ENCODE peak calls at places on chromosomes 1 and 21, in seven cellular contexts. One of them, this sample, is unnamed. For H3K4me1, the result is how much of the 10 kb centered on the place peaks cover.

GRCh38 chr1:1132928-1133750 is 17.2 kb upstream of the C1orf159 start:
- DNase-seq in OCI-LY7: no peak
- DNase-seq in left lung: peak
- DNase-seq in transverse colon: peak
- DNase-seq in breast epithelium: no peak
- DNase-seq in H1: no peak
- DNase-seq in GM23338: no peak
- DNase-seq in this sample: no peak

GRCh38 chr1:87683557-87683956 is 354.9 kb downstream of the LMO4 start:
- DNase-seq in left lung: no peak
- DNase-seq in transverse colon: no peak
- DNase-seq in GM23338: no peak
- DNase-seq in H1: no peak
- DNase-seq in breast epithelium: no peak
- DNase-seq in OCI-LY7: no peak
- DNase-seq in this sample: no peak

GRCh38 chr1:203287109-203287893 is 18.0 kb upstream of the BTG2 start:
- DNase-seq in breast epithelium: no peak
- DNase-seq in OCI-LY7: peak
- DNase-seq in transverse colon: peak
- DNase-seq in GM23338: no peak
- DNase-seq in H1: no peak
- DNase-seq in left lung: peak
- DNase-seq in this sample: peak

GRCh38 chr1:76949503-76949902 is 82.2 kb downstream of the ST6GALNAC5 start:
- DNase-seq in breast epithelium: no peak
- DNase-seq in transverse colon: no peak
- DNase-seq in left lung: no peak
- DNase-seq in OCI-LY7: no peak
- DNase-seq in H1: no peak
- DNase-seq in GM23338: no peak
- DNase-seq in this sample: no peak

GRCh38 chr1:179036844-179037465 is 11.3 kb downstream of the FAM20B start:
- DNase-seq in breast epithelium: no peak
- DNase-seq in OCI-LY7: no peak
- DNase-seq in left lung: no peak
- DNase-seq in H1: no peak
- DNase-seq in transverse colon: no peak
- DNase-seq in GM23338: no peak
- DNase-seq in this sample: no peak

GRCh38 chr21:45455321-45456013 is 50.5 kb downstream of the COL18A1 start:
- DNase-seq in left lung: peak
- DNase-seq in breast epithelium: peak
- DNase-seq in H1: no peak
- DNase-seq in transverse colon: no peak
- DNase-seq in OCI-LY7: no peak
- DNase-seq in GM23338: no peak
- DNase-seq in this sample: no peak

GRCh38 chr1:47936916-47937551 is 60.2 kb downstream of the TRABD2B start:
- DNase-seq in H1: no peak
- DNase-seq in transverse colon: no peak
- DNase-seq in breast epithelium: no peak
- DNase-seq in left lung: no peak
- DNase-seq in OCI-LY7: no peak
- DNase-seq in GM23338: no peak
- DNase-seq in this sample: no peak

GRCh38 chr1:170791941-170792340 is 128.0 kb downstream of the PRRX1 start:
- DNase-seq in left lung: no peak
- DNase-seq in OCI-LY7: no peak
- DNase-seq in H1: no peak
- DNase-seq in transverse colon: no peak
- DNase-seq in breast epithelium: no peak
- DNase-seq in GM23338: no peak
- DNase-seq in this sample: no peak

GRCh38 chr21:34630536-34631143 is 15.7 kb upstream of the RCAN1 start:
- DNase-seq in left lung: no peak
- DNase-seq in GM23338: peak
- DNase-seq in breast epithelium: no peak
- DNase-seq in transverse colon: no peak
- DNase-seq in H1: no peak
- DNase-seq in OCI-LY7: peak
- DNase-seq in this sample: no peak

GRCh38 chr1:201916649-201917249 is 28.1 kb downstream of the SHISA4 start:
- DNase-seq in left lung: no peak
- DNase-seq in transverse colon: peak
- DNase-seq in breast epithelium: peak
- DNase-seq in OCI-LY7: no peak
- DNase-seq in GM23338: no peak
- DNase-seq in H1: no peak
- DNase-seq in this sample: no peak

GRCh38 chr1:63327417-63328139 is 5.2 kb downstream of the FOXD3 start:
- DNase-seq in OCI-LY7: peak
- DNase-seq in H1: peak
- DNase-seq in transverse colon: peak
- DNase-seq in left lung: peak
- DNase-seq in GM23338: peak
- DNase-seq in breast epithelium: no peak
- DNase-seq in this sample: no peak

GRCh38 chr1:92410706-92411105 is 76.0 kb downstream of the GFI1 start:
- DNase-seq in left lung: no peak
- DNase-seq in OCI-LY7: no peak
- DNase-seq in transverse colon: peak
- DNase-seq in H1: no peak
- DNase-seq in GM23338: no peak
- DNase-seq in breast epithelium: no peak
- DNase-seq in this sample: peak

GRCh38 chr1:229272164-229273158 is 1.6 kb downstream of the RAB4A start:
- DNase-seq in left lung: no peak
- DNase-seq in transverse colon: no peak
- DNase-seq in GM23338: no peak
- DNase-seq in breast epithelium: no peak
- DNase-seq in OCI-LY7: no peak
- DNase-seq in H1: no peak
- DNase-seq in this sample: no peak

GRCh38 chr1:243982451-243983018 is 68.5 kb upstream of the ZBTB18 start:
- DNase-seq in GM23338: peak
- DNase-seq in H1: peak
- DNase-seq in OCI-LY7: no peak
- DNase-seq in transverse colon: no peak
- DNase-seq in left lung: no peak
- DNase-seq in breast epithelium: no peak
- DNase-seq in this sample: no peak

GRCh38 chr21:32795376-32795775 is 23.8 kb upstream of the PAXBP1 start:
- DNase-seq in GM23338: no peak
- DNase-seq in OCI-LY7: no peak
- DNase-seq in transverse colon: no peak
- DNase-seq in breast epithelium: no peak
- DNase-seq in H1: no peak
- DNase-seq in left lung: no peak
- DNase-seq in this sample: no peak

GRCh38 chr21:40186036-40186435 is 318.8 kb downstream of the PCP4 start:
- DNase-seq in left lung: no peak
- DNase-seq in transverse colon: no peak
- DNase-seq in OCI-LY7: no peak
- DNase-seq in GM23338: no peak
- DNase-seq in H1: no peak
- DNase-seq in breast epithelium: no peak
- DNase-seq in this sample: no peak

GRCh38 chr1:150809651-150810050 is 1.6 kb upstream of the CTSK start:
- DNase-seq in left lung: no peak
- DNase-seq in OCI-LY7: no peak
- DNase-seq in GM23338: no peak
- DNase-seq in H1: no peak
- DNase-seq in transverse colon: no peak
- DNase-seq in breast epithelium: no peak
- DNase-seq in this sample: no peak

GRCh38 chr1:53899206-53899628 is 5.2 kb downstream of the DIO1 start:
- DNase-seq in transverse colon: peak
- DNase-seq in OCI-LY7: no peak
- DNase-seq in H1: no peak
- DNase-seq in breast epithelium: no peak
- DNase-seq in left lung: no peak
- DNase-seq in GM23338: no peak
- DNase-seq in this sample: no peak

GRCh38 chr1:178536844-178537371 is 24.0 kb downstream of the TEX35 start:
- DNase-seq in OCI-LY7: no peak
- DNase-seq in breast epithelium: no peak
- DNase-seq in H1: no peak
- DNase-seq in left lung: no peak
- DNase-seq in GM23338: no peak
- DNase-seq in transverse colon: peak
- DNase-seq in this sample: no peak

GRCh38 chr1:182622795-182623528 is 18.8 kb upstream of the RGS16 start:
- DNase-seq in OCI-LY7: peak
- DNase-seq in H1: no peak
- DNase-seq in breast epithelium: no peak
- DNase-seq in GM23338: no peak
- DNase-seq in left lung: no peak
- DNase-seq in transverse colon: no peak
- DNase-seq in this sample: no peak

GRCh38 chr21:33109574-33110339 is 39.8 kb downstream of the OLIG1 start:
- DNase-seq in transverse colon: no peak
- DNase-seq in left lung: peak
- DNase-seq in GM23338: peak
- DNase-seq in OCI-LY7: no peak
- DNase-seq in breast epithelium: no peak
- DNase-seq in H1: peak
- DNase-seq in this sample: no peak

GRCh38 chr1:15100369-15101111 is 53.0 kb upstream of the TMEM51 start:
- DNase-seq in H1: peak
- DNase-seq in breast epithelium: no peak
- DNase-seq in OCI-LY7: peak
- DNase-seq in GM23338: peak
- DNase-seq in left lung: no peak
- DNase-seq in transverse colon: peak
- DNase-seq in this sample: no peak

DNA sequence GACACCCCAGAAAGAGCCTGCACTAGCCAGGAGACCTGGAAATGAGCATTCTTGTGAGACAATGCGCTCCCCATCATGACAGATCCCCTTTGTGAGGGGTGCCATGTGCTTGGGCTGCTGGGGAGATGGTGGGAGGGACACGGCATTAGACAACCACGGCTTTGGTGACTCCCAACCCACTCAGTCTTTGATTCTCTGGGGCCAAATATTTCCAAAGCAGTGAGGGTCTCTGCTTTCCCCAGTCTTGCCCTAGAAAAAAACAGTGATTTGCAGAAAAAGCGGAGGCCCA is 10.2 kb downstream of the SLC45A3 start:
- DNase-seq in transverse colon: no peak
- DNase-seq in H1: no peak
- DNase-seq in breast epithelium: no peak
- DNase-seq in left lung: no peak
- DNase-seq in OCI-LY7: no peak
- DNase-seq in GM23338: no peak
- DNase-seq in this sample: no peak
- H3K4me1 ChIP-seq in transverse colon: half or more
- H3K4me1 ChIP-seq in H1: under half
- H3K4me1 ChIP-seq in breast epithelium: under half
- H3K4me1 ChIP-seq in left lung: under half
- H3K4me1 ChIP-seq in OCI-LY7: half or more
- H3K4me1 ChIP-seq in GM23338: half or more
- H3K4me1 ChIP-seq in this sample: under half

DNA sequence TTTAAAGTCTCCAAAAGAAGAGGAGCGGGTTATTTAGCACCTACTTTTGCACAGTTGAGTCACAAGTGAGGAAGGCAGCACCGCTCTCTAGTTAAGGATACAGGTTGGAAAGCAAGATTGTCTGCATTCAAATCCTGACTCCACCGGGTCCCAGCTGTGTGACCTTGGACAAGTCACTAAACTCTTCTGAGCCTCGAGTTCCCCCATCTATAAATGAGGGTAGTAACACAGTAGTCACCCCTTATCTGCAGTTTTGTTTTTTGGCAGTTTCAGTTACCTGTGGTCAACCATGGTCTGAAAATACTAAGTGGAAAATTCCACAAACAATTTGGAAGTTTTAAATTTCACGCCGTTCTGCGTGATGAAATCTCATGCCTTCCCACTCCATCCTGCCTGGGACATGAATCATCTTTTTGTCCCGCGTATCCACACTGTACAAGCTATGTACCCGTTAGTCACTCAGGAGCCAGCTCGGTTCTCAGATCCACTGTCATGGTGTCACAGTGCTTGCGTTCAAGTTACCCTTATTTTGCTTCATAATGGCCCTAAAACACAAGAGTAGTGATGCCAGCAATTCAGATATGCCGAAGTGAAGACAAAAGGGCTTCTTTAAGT is 49.4 kb downstream of the CAPZB start:
- DNase-seq in breast epithelium: no peak
- DNase-seq in GM23338: no peak
- DNase-seq in left lung: no peak
- DNase-seq in transverse colon: no peak
- DNase-seq in OCI-LY7: no peak
- DNase-seq in H1: no peak
- DNase-seq in this sample: no peak
- H3K4me1 ChIP-seq in breast epithelium: under half
- H3K4me1 ChIP-seq in GM23338: under half
- H3K4me1 ChIP-seq in left lung: half or more
- H3K4me1 ChIP-seq in transverse colon: half or more
- H3K4me1 ChIP-seq in OCI-LY7: under half
- H3K4me1 ChIP-seq in H1: under half
- H3K4me1 ChIP-seq in this sample: half or more

GRCh38 chr1:199688774-199689173 is 338.7 kb upstream of the NR5A2 start:
- DNase-seq in left lung: no peak
- DNase-seq in GM23338: no peak
- DNase-seq in OCI-LY7: no peak
- DNase-seq in breast epithelium: no peak
- DNase-seq in transverse colon: no peak
- DNase-seq in H1: no peak
- DNase-seq in this sample: no peak
- H3K4me1 ChIP-seq in left lung: under half
- H3K4me1 ChIP-seq in GM23338: under half
- H3K4me1 ChIP-seq in OCI-LY7: under half
- H3K4me1 ChIP-seq in breast epithelium: under half
- H3K4me1 ChIP-seq in transverse colon: under half
- H3K4me1 ChIP-seq in H1: under half
- H3K4me1 ChIP-seq in this sample: under half

DNA sequence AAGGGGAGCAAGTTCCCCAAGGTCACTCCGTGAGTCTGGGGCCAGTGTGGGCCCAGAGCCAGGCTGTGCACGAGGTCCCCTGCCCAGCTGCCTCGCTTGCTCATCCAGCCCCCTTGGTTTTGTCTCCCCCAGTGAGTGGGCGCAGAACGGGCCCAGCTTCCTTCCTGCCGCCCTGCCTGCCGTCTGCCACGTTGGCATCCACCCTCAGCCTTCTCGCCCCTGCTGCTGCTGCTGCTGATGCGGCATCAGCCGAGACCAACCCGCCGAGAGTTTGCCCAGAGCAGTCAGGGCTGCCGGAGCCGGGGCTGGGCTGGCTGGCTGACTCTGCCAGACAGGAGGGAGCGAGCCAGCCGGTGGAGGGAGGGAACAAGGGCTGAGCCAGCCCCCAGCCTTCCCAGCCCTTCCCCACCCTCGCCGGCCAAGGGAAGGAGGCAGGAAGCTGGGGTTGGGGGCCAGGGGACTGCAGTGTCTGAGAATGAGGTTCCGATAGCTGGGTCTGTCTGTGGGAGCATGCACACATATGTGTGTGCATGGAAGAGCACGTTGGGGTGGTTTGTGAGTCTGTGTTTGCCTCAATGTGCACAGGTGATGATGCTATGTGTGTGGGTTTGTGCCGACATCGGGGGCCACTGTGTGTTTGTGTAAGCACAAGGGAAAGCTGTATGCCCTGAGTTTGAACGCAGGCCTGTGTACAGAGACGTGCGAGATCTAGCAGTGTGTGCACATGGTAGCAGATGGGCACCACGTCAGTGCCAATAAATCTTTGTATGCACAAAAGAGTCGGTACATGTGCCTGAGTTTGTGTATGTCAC is 31.6 kb upstream of the WASF2 start:
- DNase-seq in H1: no peak
- DNase-seq in left lung: no peak
- DNase-seq in breast epithelium: no peak
- DNase-seq in transverse colon: no peak
- DNase-seq in OCI-LY7: no peak
- DNase-seq in GM23338: no peak
- DNase-seq in this sample: no peak
- H3K4me1 ChIP-seq in H1: under half
- H3K4me1 ChIP-seq in left lung: under half
- H3K4me1 ChIP-seq in breast epithelium: under half
- H3K4me1 ChIP-seq in transverse colon: half or more
- H3K4me1 ChIP-seq in OCI-LY7: under half
- H3K4me1 ChIP-seq in GM23338: under half
- H3K4me1 ChIP-seq in this sample: under half

This sample was measured in effector memory CD4-positive, alpha-beta T cell.